ENCODE peak calls at places on chromosomes 7 and 10, in four cellular contexts. Q is NCI-H1092, C is A549, R is left ventricle myocardium superior. J is an unnamed sample.
A peak's percentile ranks its signal among the peaks of the same experiment; 100 is the strongest.

GRCh38 chr7:47188653-47189315 is 393.1 kb downstream of the TNS3 start:
- DNase-seq in Q (no peak), C (no peak), R (no peak), J (no peak)

GRCh38 chr7:90896458-90896857 is 300.3 kb downstream of the CDK14 start:
- DNase-seq in Q (no peak), C (no peak), R (no peak), J (no peak)

GRCh38 chr10:83871486-83872081 is 267.7 kb upstream of the GHITM start:
- DNase-seq in Q (peak; percentile 46), C (peak; percentile 38), R (peak; percentile 63), J (peak; percentile 36)

GRCh38 chr10:7583626-7584025 is 83.1 kb downstream of the ITIH5 start:
- DNase-seq in Q (no peak), C (no peak), R (peak; percentile 58), J (no peak)

GRCh38 chr7:132618956-132619305 is 42.7 kb upstream of the PLXNA4 start:
- DNase-seq in Q (no peak), C (no peak), R (no peak), J (no peak)

GRCh38 chr7:47143344-47143743 is 438.6 kb downstream of the TNS3 start:
- DNase-seq in Q (no peak), C (no peak), R (no peak), J (no peak)

GRCh38 chr7:6382797-6383196 is 65.0 kb downstream of the DAGLB start:
- DNase-seq in Q (no peak), C (no peak), R (no peak), J (no peak)

GRCh38 chr10:7015457-7015856 is 395.4 kb downstream of the SFMBT2 start:
- DNase-seq in Q (no peak), C (no peak), R (no peak), J (no peak)

GRCh38 chr10:102918817-102919236 is 733 bp downstream of the CNNM2 start:
- DNase-seq in Q (no peak), C (peak; percentile 33), R (no peak), J (no peak)

GRCh38 chr7:30162133-30162532 is 27.3 kb downstream of the MTURN start:
- DNase-seq in Q (no peak), C (no peak), R (no peak), J (no peak)

GRCh38 chr7:24233386-24233785 is 50.6 kb upstream of the NPY start:
- DNase-seq in Q (no peak), C (no peak), R (no peak), J (no peak)

GRCh38 chr10:8336629-8337331 is 282.3 kb downstream of the GATA3 start:
- DNase-seq in Q (no peak), C (no peak), R (no peak), J (no peak)

GRCh38 chr10:124594240-124594639 is 132.6 kb downstream of the LHPP start:
- DNase-seq in Q (no peak), C (no peak), R (no peak), J (no peak)

GRCh38 chr10:90621577-90621976 is 236.3 kb downstream of the HTR7 start:
- DNase-seq in Q (no peak), C (no peak), R (no peak), J (no peak)

J was measured in NCI-H2227 treated with DMSO at 0.1 percent for 48 hours.